ENCODE peak calls at places on chromosomes 12 and 14, in seven cellular contexts. One of them, this sample, is unnamed.

GRCh38 chr12:2376855-2377657 is 324.3 kb downstream of the CACNA1C start:
- DNase-seq in EL: no peak
- DNase-seq in cerebellum: no peak
- DNase-seq in stimulated activated CD4-positive, alpha-beta T cell treated with anti-CD3 and anti-CD28 coated beads, Interleukin-15, amount 100 ng/mL, for 24 hours: no peak
- DNase-seq in CD8-positive, alpha-beta T cell: no peak
- DNase-seq in LoVo: no peak
- DNase-seq in NCI-H2081: peak
- DNase-seq in this sample: no peak

GRCh38 chr12:100904270-100904669 is 109.7 kb downstream of the ANO4 start:
- DNase-seq in EL: no peak
- DNase-seq in cerebellum: no peak
- DNase-seq in stimulated activated CD4-positive, alpha-beta T cell treated with anti-CD3 and anti-CD28 coated beads, Interleukin-15, amount 100 ng/mL, for 24 hours: no peak
- DNase-seq in CD8-positive, alpha-beta T cell: no peak
- DNase-seq in LoVo: no peak
- DNase-seq in NCI-H2081: no peak
- DNase-seq in this sample: no peak

GRCh38 chr12:51391047-51391837 is at the start of gene GALNT6:
- DNase-seq in EL: peak
- DNase-seq in cerebellum: no peak
- DNase-seq in stimulated activated CD4-positive, alpha-beta T cell treated with anti-CD3 and anti-CD28 coated beads, Interleukin-15, amount 100 ng/mL, for 24 hours: peak
- DNase-seq in CD8-positive, alpha-beta T cell: peak
- DNase-seq in LoVo: peak
- DNase-seq in NCI-H2081: peak
- DNase-seq in this sample: peak

GRCh38 chr14:75482366-75482765 is 39.9 kb upstream of the BATF start:
- DNase-seq in EL: no peak
- DNase-seq in cerebellum: no peak
- DNase-seq in stimulated activated CD4-positive, alpha-beta T cell treated with anti-CD3 and anti-CD28 coated beads, Interleukin-15, amount 100 ng/mL, for 24 hours: no peak
- DNase-seq in CD8-positive, alpha-beta T cell: no peak
- DNase-seq in LoVo: no peak
- DNase-seq in NCI-H2081: no peak
- DNase-seq in this sample: no peak

GRCh38 chr14:22314183-22314820 is 274.7 kb downstream of the DAD1 start:
- DNase-seq in EL: peak
- DNase-seq in cerebellum: no peak
- DNase-seq in stimulated activated CD4-positive, alpha-beta T cell treated with anti-CD3 and anti-CD28 coated beads, Interleukin-15, amount 100 ng/mL, for 24 hours: no peak
- DNase-seq in CD8-positive, alpha-beta T cell: no peak
- DNase-seq in LoVo: peak
- DNase-seq in NCI-H2081: peak
- DNase-seq in this sample: peak

GRCh38 chr14:72962829-72963312 is 36.6 kb downstream of the DCAF4 start:
- DNase-seq in EL: peak
- DNase-seq in cerebellum: no peak
- DNase-seq in stimulated activated CD4-positive, alpha-beta T cell treated with anti-CD3 and anti-CD28 coated beads, Interleukin-15, amount 100 ng/mL, for 24 hours: peak
- DNase-seq in CD8-positive, alpha-beta T cell: no peak
- DNase-seq in LoVo: peak
- DNase-seq in NCI-H2081: peak
- DNase-seq in this sample: peak

GRCh38 chr14:81516941-81517797 is 16.5 kb downstream of the SEL1L start:
- DNase-seq in EL: peak
- DNase-seq in cerebellum: no peak
- DNase-seq in stimulated activated CD4-positive, alpha-beta T cell treated with anti-CD3 and anti-CD28 coated beads, Interleukin-15, amount 100 ng/mL, for 24 hours: no peak
- DNase-seq in CD8-positive, alpha-beta T cell: no peak
- DNase-seq in LoVo: no peak
- DNase-seq in NCI-H2081: no peak
- DNase-seq in this sample: no peak

GRCh38 chr12:90280033-90280432 is 571.4 kb upstream of the ATP2B1 start:
- DNase-seq in EL: peak
- DNase-seq in cerebellum: no peak
- DNase-seq in stimulated activated CD4-positive, alpha-beta T cell treated with anti-CD3 and anti-CD28 coated beads, Interleukin-15, amount 100 ng/mL, for 24 hours: no peak
- DNase-seq in CD8-positive, alpha-beta T cell: no peak
- DNase-seq in LoVo: no peak
- DNase-seq in NCI-H2081: no peak
- DNase-seq in this sample: no peak

GRCh38 chr12:112839386-112839972 is 47.9 kb downstream of the RPH3A start:
- DNase-seq in EL: peak
- DNase-seq in cerebellum: no peak
- DNase-seq in stimulated activated CD4-positive, alpha-beta T cell treated with anti-CD3 and anti-CD28 coated beads, Interleukin-15, amount 100 ng/mL, for 24 hours: no peak
- DNase-seq in CD8-positive, alpha-beta T cell: no peak
- DNase-seq in LoVo: peak
- DNase-seq in NCI-H2081: no peak
- DNase-seq in this sample: no peak

GRCh38 chr12:122788387-122788786 is 14.0 kb downstream of the CCDC62 start:
- DNase-seq in EL: peak
- DNase-seq in cerebellum: no peak
- DNase-seq in stimulated activated CD4-positive, alpha-beta T cell treated with anti-CD3 and anti-CD28 coated beads, Interleukin-15, amount 100 ng/mL, for 24 hours: no peak
- DNase-seq in CD8-positive, alpha-beta T cell: no peak
- DNase-seq in LoVo: no peak
- DNase-seq in NCI-H2081: no peak
- DNase-seq in this sample: no peak

GRCh38 chr14:43621282-43621681 is 885.8 kb downstream of the FSCB start:
- DNase-seq in EL: no peak
- DNase-seq in cerebellum: no peak
- DNase-seq in stimulated activated CD4-positive, alpha-beta T cell treated with anti-CD3 and anti-CD28 coated beads, Interleukin-15, amount 100 ng/mL, for 24 hours: no peak
- DNase-seq in CD8-positive, alpha-beta T cell: no peak
- DNase-seq in LoVo: no peak
- DNase-seq in NCI-H2081: no peak
- DNase-seq in this sample: no peak

GRCh38 chr12:113372371-113372770 is 14.0 kb downstream of the PLBD2 start:
- DNase-seq in EL: no peak
- DNase-seq in cerebellum: no peak
- DNase-seq in stimulated activated CD4-positive, alpha-beta T cell treated with anti-CD3 and anti-CD28 coated beads, Interleukin-15, amount 100 ng/mL, for 24 hours: no peak
- DNase-seq in CD8-positive, alpha-beta T cell: no peak
- DNase-seq in LoVo: no peak
- DNase-seq in NCI-H2081: no peak
- DNase-seq in this sample: no peak